ENCODE peak calls at places on chromosomes 13 and 19, in ten cellular contexts. N is PC-9, R is hepatocyte, U is MM.1S, O is GM23248, A is PC-3, M is GM23338, Y is HCT116, Z is SK-N-SH, K is Karpas-422. D is an unnamed sample.
A peak's percentile ranks its signal among the peaks of the same experiment; 100 is the strongest.

GRCh38 chr19:33350538-33351309 is 22.8 kb upstream of the CEBPG start:
- DNase-seq in K (no peak), Y (no peak), R (no peak), U (no peak), M (no peak), Z (no peak), A (peak; percentile 31), N (peak; percentile 16), O (peak; percentile 97), D (no peak)

GRCh38 chr13:31775148-31775547 is 35.8 kb downstream of the RXFP2 start:
- DNase-seq in O (peak; percentile 39), A (no peak), R (no peak), N (no peak), K (no peak), M (no peak), U (no peak), Y (no peak), Z (no peak), D (no peak)

GRCh38 chr19:48654299-48655059 is 8.5 kb upstream of the CA11 start:
- DNase-seq in U (no peak), M (no peak), N (no peak), Y (no peak), K (no peak), R (peak; percentile 27), A (no peak), O (no peak), Z (peak; percentile 74), D (no peak)

GRCh38 chr19:6220385-6221191 is 59.2 kb downstream of the MLLT1 start:
- DNase-seq in R (no peak), N (no peak), M (no peak), U (no peak), Y (no peak), K (no peak), A (no peak), Z (no peak), O (peak; percentile 94), D (no peak)

GRCh38 chr13:78030351-78030750 is 111.7 kb upstream of the EDNRB start:
- DNase-seq in A (no peak), K (no peak), O (no peak), N (no peak), M (no peak), Y (no peak), R (no peak), U (no peak), Z (no peak), D (no peak)

GRCh38 chr19:11361037-11361770 is 6.0 kb downstream of the PLPPR2 start:
- DNase-seq in N (no peak), Y (no peak), A (no peak), Z (peak; percentile 74), O (no peak), K (peak; percentile 69), U (no peak), R (peak; percentile 88), M (peak; percentile 99), D (no peak)

GRCh38 chr13:96772426-96772825 is 221.8 kb downstream of the OXGR1 start:
- DNase-seq in Y (no peak), U (no peak), Z (no peak), N (no peak), R (no peak), K (no peak), O (no peak), M (no peak), A (peak; percentile 3), D (no peak)

GRCh38 chr13:65971541-65971940 is 1258.6 kb downstream of the PCDH9 start:
- DNase-seq in U (no peak), K (no peak), N (no peak), A (no peak), Z (no peak), Y (no peak), O (no peak), R (no peak), M (peak; percentile 25), D (no peak)

GRCh38 chr19:40810160-40810559 is 11.2 kb downstream of the EGLN2 start:
- DNase-seq in K (no peak), M (no peak), Y (no peak), U (no peak), A (no peak), R (no peak), O (no peak), Z (no peak), N (no peak), D (no peak)

GRCh38 chr13:95341441-95341840 is 40.2 kb upstream of the ABCC4 start:
- DNase-seq in O (no peak), N (no peak), Z (no peak), R (no peak), K (no peak), Y (no peak), U (no peak), A (no peak), M (no peak), D (no peak)

GRCh38 chr13:112725346-112726017 is 35.6 kb downstream of the ATP11A start:
- DNase-seq in Z (no peak), O (no peak), Y (peak; percentile 48), U (no peak), N (peak; percentile 71), K (no peak), A (peak; percentile 85), M (no peak), R (no peak), D (no peak)

GRCh38 chr13:21458457-21458815 is 667 bp downstream of the ZDHHC20 start:
- DNase-seq in A (peak; percentile 57), R (peak; percentile 69), Y (no peak), N (peak; percentile 54), Z (peak; percentile 65), O (peak; percentile 52), K (peak; percentile 85), U (peak; percentile 33), M (peak; percentile 78), D (peak; percentile 63)

DNA sequence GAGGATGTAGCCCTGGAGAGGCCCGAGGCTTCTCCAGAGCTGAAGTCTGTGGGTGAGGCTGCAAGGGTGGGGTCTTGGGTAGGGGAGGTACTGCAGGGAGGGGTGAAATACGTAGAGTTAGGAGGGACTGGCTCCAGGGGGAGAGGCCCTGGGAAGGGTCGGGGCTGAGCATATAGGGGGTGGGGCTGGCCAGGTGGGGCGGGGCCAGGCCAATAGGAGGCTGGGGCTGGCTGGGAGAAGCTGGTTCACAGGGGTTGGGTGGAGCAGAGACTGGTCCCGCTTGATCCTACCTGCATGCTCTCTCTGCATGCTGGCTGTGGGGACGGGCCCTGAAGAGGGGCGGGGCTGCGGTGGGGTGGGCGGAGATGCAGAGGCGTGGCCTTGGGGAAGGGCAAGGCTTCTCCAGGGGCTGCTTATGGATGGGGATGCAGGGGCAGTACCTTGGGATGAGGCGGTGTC is 51.9 kb downstream of the CELF5 start:
- DNase-seq in Z (peak; percentile 86), U (no peak), R (peak; percentile 72), M (peak; percentile 95), K (no peak), O (no peak), A (peak; percentile 75), N (peak; percentile 58), Y (peak; percentile 88), D (peak; percentile 74)
- H3K4me3 ChIP-seq in Z (no peak overlapping the region), U (no peak overlapping the region), R (no peak overlapping the region), M (peak overlapping the region; percentile 44), K (no peak overlapping the region), O (no peak overlapping the region), A (no peak overlapping the region), N (no peak overlapping the region), Y (peak overlapping the region; percentile 25), D (peak overlapping the region; percentile 58)

DNA sequence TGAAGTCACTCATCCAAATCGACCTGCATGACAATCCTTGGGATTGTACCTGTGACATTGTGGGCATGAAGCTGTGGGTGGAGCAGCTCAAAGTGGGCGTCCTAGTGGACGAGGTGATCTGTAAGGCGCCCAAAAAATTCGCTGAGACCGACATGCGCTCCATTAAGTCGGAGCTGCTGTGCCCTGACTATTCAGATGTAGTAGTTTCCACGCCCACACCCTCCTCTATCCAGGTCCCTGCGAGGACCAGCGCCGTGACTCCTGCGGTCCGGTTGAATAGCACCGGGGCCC is 5.8 kb downstream of the SLITRK5 start:
- DNase-seq in R (peak; percentile 23), A (no peak), O (no peak), Y (no peak), U (no peak), N (no peak), M (peak; percentile 8), Z (no peak), K (no peak), D (no peak)
- H2AFZ ChIP-seq in R (peak overlapping the region; percentile 50), A (no peak overlapping the region), O (no peak overlapping the region), Y (no peak overlapping the region), U (no peak overlapping the region), N (no peak overlapping the region), M (peak overlapping the region; percentile 98), Z (no peak overlapping the region), K (no peak overlapping the region), D (no peak overlapping the region)

GRCh38 chr19:14301150-14301549 is 80.1 kb upstream of the ADGRE5 start:
- DNase-seq in Z (no peak), K (no peak), M (no peak), U (no peak), N (no peak), A (no peak), R (no peak), Y (no peak), O (no peak), D (no peak)
- H3K9me2 ChIP-seq in Z (no peaks in the 10 kb centered on the region), K (no peaks in the 10 kb centered on the region), M (no peaks in the 10 kb centered on the region), U (no peaks in the 10 kb centered on the region), N (no peaks in the 10 kb centered on the region), A (no peaks in the 10 kb centered on the region), R (no peaks in the 10 kb centered on the region), Y (no peaks in the 10 kb centered on the region), O (no peaks in the 10 kb centered on the region), D (no peaks in the 10 kb centered on the region)

GRCh38 chr19:310141-310651 is 19.0 kb upstream of the PLPP2 start:
- DNase-seq in Z (peak; percentile 37), U (no peak), A (no peak), N (no peak), R (no peak), M (peak; percentile 62), O (no peak), K (no peak), Y (no peak), D (no peak)
- H3K4me3 ChIP-seq in Z (no peak overlapping the region), U (no peak overlapping the region), A (no peak overlapping the region), N (no peak overlapping the region), R (no peak overlapping the region), M (no peak overlapping the region), O (no peak overlapping the region), K (no peak overlapping the region), Y (no peak overlapping the region), D (no peak overlapping the region)

GRCh38 chr19:7874080-7874856 is at the start of gene PRR36:
- DNase-seq in A (peak; percentile 80), Z (peak; percentile 93), R (peak; percentile 76), O (no peak), M (peak; percentile 91), U (no peak), Y (no peak), K (no peak), N (peak; percentile 76), D (no peak)

GRCh38 chr19:7873304-7874079 is 698 bp downstream of the PRR36 start:
- DNase-seq in N (no peak), A (no peak), Y (no peak), R (peak; percentile 25), U (no peak), O (no peak), Z (no peak), M (peak; percentile 48), K (no peak), D (no peak)

GRCh38 chr19:7872306-7873204 is 1.6 kb downstream of the PRR36 start:
- DNase-seq in U (no peak), Y (no peak), K (no peak), N (no peak), M (no peak), R (peak; percentile 3), O (no peak), A (no peak), Z (no peak), D (no peak)

GRCh38 chr19:7877249-7877836 is 3.2 kb upstream of the PRR36 start:
- DNase-seq in K (no peak), N (no peak), U (no peak), M (no peak), Z (no peak), R (no peak), A (no peak), O (no peak), Y (no peak), D (no peak)

GRCh38 chr19:7874857-7875393 is 735 bp upstream of the PRR36 start:
- DNase-seq in Y (no peak), U (no peak), N (no peak), O (no peak), A (no peak), Z (no peak), K (no peak), R (no peak), M (peak; percentile 62), D (no peak)
- H2AFZ ChIP-seq in Y (no peak overlapping the region), U (no peak overlapping the region), N (peak overlapping the region; percentile 75), O (no peak overlapping the region), A (peak overlapping the region; percentile 80), Z (no peak overlapping the region), K (no peak overlapping the region), R (peak overlapping the region; percentile 13), M (peak overlapping the region; percentile 97), D (no peak overlapping the region)

D was measured in OCI-LY7.